ENCODE peak calls at places on chromosomes 1 and 21, in eight cellular contexts. A is T follicular helper cell, B is thoracic aorta, H is T1000, Y is HT1080, D is amygdala, C is hepatic stellate cell, F is left ventricle myocardium superior. L is an unnamed sample.

GRCh38 chr21:36697473-36698159 is 1.3 kb upstream of the SIM2 start:
- DNase-seq in D (no peak), Y (no peak), B (no peak), A (no peak), H (no peak), C (no peak), F (no peak), L (no peak)

GRCh38 chr1:51139474-51139873 is 37.4 kb downstream of the C1orf185 start:
- DNase-seq in Y (no peak), B (no peak), H (no peak), F (no peak), A (no peak), D (no peak), C (no peak), L (no peak)

GRCh38 chr1:228987736-228988506 is 252.6 kb downstream of the RHOU start:
- DNase-seq in C (no peak), D (no peak), Y (no peak), A (no peak), B (no peak), H (no peak), F (no peak), L (no peak)

GRCh38 chr1:156860113-156860638 is 489 bp upstream of the NTRK1 start:
- DNase-seq in B (no peak), D (peak), A (peak), H (no peak), C (peak), Y (peak), F (peak), L (no peak)

GRCh38 chr1:94247146-94248094 is 10.0 kb upstream of the ARHGAP29 start:
- DNase-seq in Y (peak), B (no peak), C (peak), H (peak), D (no peak), F (peak), A (no peak), L (peak)

GRCh38 chr1:67831850-67832513 is 1.3 kb downstream of the GNG12 start:
- DNase-seq in A (no peak), F (peak), Y (peak), C (peak), D (no peak), H (peak), B (no peak), L (peak)

GRCh38 chr1:111789666-111790316 is 34.1 kb downstream of the DDX20 start:
- DNase-seq in B (no peak), C (peak), H (no peak), Y (no peak), F (no peak), A (no peak), D (no peak), L (no peak)

GRCh38 chr1:11880911-11881748 is 22.4 kb upstream of the NPPB start:
- DNase-seq in A (no peak), C (no peak), B (no peak), H (no peak), F (peak), Y (no peak), D (peak), L (no peak)

GRCh38 chr1:49686107-49686506 is 337.6 kb downstream of the AGBL4 start:
- DNase-seq in C (no peak), A (no peak), F (no peak), Y (no peak), H (no peak), B (no peak), D (no peak), L (no peak)

GRCh38 chr1:175132456-175132855 is 60.1 kb downstream of the KIAA0040 start:
- DNase-seq in F (no peak), B (no peak), H (no peak), C (peak), A (no peak), Y (peak), D (no peak), L (no peak)

GRCh38 chr21:42466700-42467612 is 29.1 kb downstream of the RSPH1 start:
- DNase-seq in B (no peak), C (peak), A (no peak), Y (peak), D (no peak), F (no peak), H (no peak), L (no peak)

GRCh38 chr1:103371234-103371633 is 154.3 kb upstream of the RNPC3 start:
- DNase-seq in F (no peak), Y (no peak), A (no peak), H (no peak), D (no peak), B (no peak), C (no peak), L (no peak)

GRCh38 chr1:16014509-16015482 is 3.0 kb downstream of the HSPB7 start:
- DNase-seq in D (no peak), H (no peak), Y (no peak), B (no peak), F (peak), C (no peak), A (no peak), L (no peak)

GRCh38 chr1:89484097-89485038 is 40.3 kb upstream of the LRRC8B start:
- DNase-seq in Y (no peak), F (no peak), A (no peak), H (no peak), B (no peak), D (no peak), C (no peak), L (no peak)

GRCh38 chr1:175512637-175513412 is 230.6 kb downstream of the TNR start:
- DNase-seq in A (no peak), B (no peak), Y (no peak), H (no peak), C (no peak), D (no peak), F (no peak), L (no peak)

GRCh38 chr1:169900567-169900966 is 6.9 kb upstream of the SCYL3 start:
- DNase-seq in A (no peak), B (no peak), C (no peak), D (no peak), F (no peak), H (no peak), Y (no peak), L (no peak)

GRCh38 chr1:16903458-16903796 is 7.6 kb downstream of the RNU1-2 start:
- DNase-seq in Y (no peak), D (no peak), H (no peak), F (no peak), B (no peak), A (no peak), C (no peak), L (no peak)

GRCh38 chr1:3068400-3069361 is at the start of gene PRDM16:
- DNase-seq in C (peak), B (no peak), D (no peak), H (no peak), F (peak), A (no peak), Y (no peak), L (no peak)

GRCh38 chr1:226135709-226136108 is 50.8 kb downstream of the ACBD3 start:
- DNase-seq in B (no peak), C (no peak), H (no peak), Y (no peak), F (no peak), D (no peak), A (no peak), L (no peak)

GRCh38 chr1:212138441-212138840 is 102.9 kb downstream of the DTL start:
- DNase-seq in F (no peak), B (no peak), Y (no peak), C (no peak), H (no peak), D (no peak), A (no peak), L (no peak)

GRCh38 chr1:1556505-1556904 is 16.1 kb upstream of the TMEM240 start:
- DNase-seq in B (no peak), C (no peak), Y (no peak), H (no peak), D (no peak), F (no peak), A (no peak), L (no peak)

GRCh38 chr1:154474802-154475201 is 27.2 kb upstream of the TDRD10 start:
- DNase-seq in Y (peak), F (no peak), H (peak), C (peak), A (no peak), D (peak), B (no peak), L (peak)

GRCh38 chr1:192399161-192399560 is 82.4 kb downstream of the RGS21 start:
- DNase-seq in C (no peak), A (no peak), Y (no peak), H (no peak), B (no peak), F (no peak), D (no peak), L (no peak)

GRCh38 chr21:41593051-41593783 is 85.3 kb upstream of the TMPRSS2 start:
- DNase-seq in H (no peak), F (no peak), B (no peak), C (no peak), Y (no peak), A (no peak), D (no peak), L (no peak)

GRCh38 chr21:14968029-14968428 is 96.8 kb downstream of the NRIP1 start:
- DNase-seq in Y (no peak), A (no peak), D (no peak), H (no peak), B (no peak), F (no peak), C (no peak), L (no peak)

GRCh38 chr21:31173881-31174555 is 135.7 kb upstream of the KRTAP19-8 start:
- DNase-seq in D (peak), A (peak), B (no peak), C (no peak), Y (no peak), F (peak), H (no peak), L (peak)

GRCh38 chr1:119968068-119968492 is 71.8 kb upstream of the ADAM30 start:
- DNase-seq in D (no peak), C (no peak), B (no peak), Y (peak), H (peak), F (peak), A (peak), L (peak)

GRCh38 chr1:203396595-203397194 is 45.8 kb upstream of the FMOD start:
- DNase-seq in A (no peak), Y (no peak), B (no peak), H (no peak), D (no peak), F (no peak), C (no peak), L (no peak)

GRCh38 chr1:247435026-247435770 is 19.2 kb downstream of the NLRP3 start:
- DNase-seq in Y (no peak), D (no peak), C (no peak), H (no peak), B (no peak), F (no peak), A (no peak), L (no peak)